ENCODE peak calls at places on chromosomes 2 and 18, in nine cellular contexts. One of them, this sample, is unnamed.

GRCh38 chr2:66573412-66573811 is 138.5 kb downstream of the MEIS1 start:
- DNase-seq in HFF-Myc: no peak
- DNase-seq in body of pancreas: peak
- DNase-seq in breast epithelium: no peak
- DNase-seq in iPS DF 6.9: no peak
- DNase-seq in mammary epithelial cell: no peak
- DNase-seq in fibroblast of mammary gland: no peak
- DNase-seq in keratinocyte: no peak
- DNase-seq in CD4-positive, alpha-beta memory T cell: no peak
- DNase-seq in this sample: no peak

GRCh38 chr2:45812039-45812500 is 160.6 kb downstream of the PRKCE start:
- DNase-seq in body of pancreas: no peak
- DNase-seq in breast epithelium: no peak
- DNase-seq in mammary epithelial cell: peak
- DNase-seq in keratinocyte: no peak
- DNase-seq in CD4-positive, alpha-beta memory T cell: no peak
- DNase-seq in HFF-Myc: peak
- DNase-seq in iPS DF 6.9: no peak
- DNase-seq in fibroblast of mammary gland: peak
- DNase-seq in this sample: no peak

GRCh38 chr2:181083140-181083539 is 102.7 kb downstream of the UBE2E3 start:
- DNase-seq in body of pancreas: no peak
- DNase-seq in CD4-positive, alpha-beta memory T cell: no peak
- DNase-seq in breast epithelium: no peak
- DNase-seq in iPS DF 6.9: no peak
- DNase-seq in fibroblast of mammary gland: no peak
- DNase-seq in keratinocyte: no peak
- DNase-seq in mammary epithelial cell: no peak
- DNase-seq in HFF-Myc: no peak
- DNase-seq in this sample: no peak

GRCh38 chr2:30282721-30283120 is 51.4 kb downstream of the LBH start:
- DNase-seq in HFF-Myc: no peak
- DNase-seq in CD4-positive, alpha-beta memory T cell: no peak
- DNase-seq in body of pancreas: no peak
- DNase-seq in fibroblast of mammary gland: no peak
- DNase-seq in breast epithelium: no peak
- DNase-seq in mammary epithelial cell: no peak
- DNase-seq in keratinocyte: no peak
- DNase-seq in iPS DF 6.9: no peak
- DNase-seq in this sample: no peak

GRCh38 chr2:226977775-226978190 is 141.9 kb downstream of the RHBDD1 start:
- DNase-seq in CD4-positive, alpha-beta memory T cell: no peak
- DNase-seq in breast epithelium: no peak
- DNase-seq in mammary epithelial cell: peak
- DNase-seq in keratinocyte: peak
- DNase-seq in HFF-Myc: peak
- DNase-seq in iPS DF 6.9: no peak
- DNase-seq in fibroblast of mammary gland: peak
- DNase-seq in body of pancreas: no peak
- DNase-seq in this sample: no peak

GRCh38 chr18:54690198-54690597 is 99.2 kb downstream of the DYNAP start:
- DNase-seq in fibroblast of mammary gland: peak
- DNase-seq in CD4-positive, alpha-beta memory T cell: no peak
- DNase-seq in body of pancreas: no peak
- DNase-seq in iPS DF 6.9: no peak
- DNase-seq in keratinocyte: no peak
- DNase-seq in HFF-Myc: no peak
- DNase-seq in breast epithelium: no peak
- DNase-seq in mammary epithelial cell: peak
- DNase-seq in this sample: no peak

GRCh38 chr2:3959372-3959771 is 256.0 kb downstream of the DCDC2C start:
- DNase-seq in breast epithelium: no peak
- DNase-seq in keratinocyte: no peak
- DNase-seq in fibroblast of mammary gland: peak
- DNase-seq in mammary epithelial cell: peak
- DNase-seq in CD4-positive, alpha-beta memory T cell: no peak
- DNase-seq in iPS DF 6.9: peak
- DNase-seq in body of pancreas: no peak
- DNase-seq in HFF-Myc: no peak
- DNase-seq in this sample: no peak

GRCh38 chr2:236499691-236500573 is 69.7 kb upstream of the ACKR3 start:
- DNase-seq in HFF-Myc: no peak
- DNase-seq in breast epithelium: no peak
- DNase-seq in mammary epithelial cell: no peak
- DNase-seq in fibroblast of mammary gland: no peak
- DNase-seq in iPS DF 6.9: no peak
- DNase-seq in body of pancreas: no peak
- DNase-seq in keratinocyte: no peak
- DNase-seq in CD4-positive, alpha-beta memory T cell: no peak
- DNase-seq in this sample: no peak

GRCh38 chr2:121248766-121249343 is 36.1 kb downstream of the TFCP2L1 start:
- DNase-seq in breast epithelium: no peak
- DNase-seq in CD4-positive, alpha-beta memory T cell: no peak
- DNase-seq in iPS DF 6.9: no peak
- DNase-seq in body of pancreas: no peak
- DNase-seq in fibroblast of mammary gland: no peak
- DNase-seq in mammary epithelial cell: no peak
- DNase-seq in HFF-Myc: no peak
- DNase-seq in keratinocyte: no peak
- DNase-seq in this sample: no peak

GRCh38 chr18:23244431-23244830 is 109.1 kb downstream of the CABLES1 start:
- DNase-seq in body of pancreas: no peak
- DNase-seq in iPS DF 6.9: no peak
- DNase-seq in CD4-positive, alpha-beta memory T cell: no peak
- DNase-seq in mammary epithelial cell: no peak
- DNase-seq in fibroblast of mammary gland: no peak
- DNase-seq in keratinocyte: no peak
- DNase-seq in breast epithelium: no peak
- DNase-seq in HFF-Myc: no peak
- DNase-seq in this sample: no peak

GRCh38 chr2:55357907-55358306 is 61.7 kb downstream of the CCDC88A start:
- DNase-seq in fibroblast of mammary gland: peak
- DNase-seq in breast epithelium: no peak
- DNase-seq in keratinocyte: no peak
- DNase-seq in HFF-Myc: no peak
- DNase-seq in mammary epithelial cell: peak
- DNase-seq in CD4-positive, alpha-beta memory T cell: no peak
- DNase-seq in body of pancreas: no peak
- DNase-seq in iPS DF 6.9: no peak
- DNase-seq in this sample: no peak

GRCh38 chr18:59822612-59823275 is 77.1 kb upstream of the PMAIP1 start:
- DNase-seq in fibroblast of mammary gland: peak
- DNase-seq in mammary epithelial cell: no peak
- DNase-seq in body of pancreas: no peak
- DNase-seq in HFF-Myc: no peak
- DNase-seq in keratinocyte: no peak
- DNase-seq in breast epithelium: no peak
- DNase-seq in CD4-positive, alpha-beta memory T cell: no peak
- DNase-seq in iPS DF 6.9: no peak
- DNase-seq in this sample: no peak

GRCh38 chr18:10089881-10090280 is 176.1 kb downstream of the VAPA start:
- DNase-seq in fibroblast of mammary gland: no peak
- DNase-seq in breast epithelium: no peak
- DNase-seq in HFF-Myc: no peak
- DNase-seq in mammary epithelial cell: no peak
- DNase-seq in keratinocyte: no peak
- DNase-seq in body of pancreas: no peak
- DNase-seq in iPS DF 6.9: no peak
- DNase-seq in CD4-positive, alpha-beta memory T cell: no peak
- DNase-seq in this sample: no peak

GRCh38 chr2:233255151-233255550 is 3.7 kb downstream of the ATG16L1 start:
- DNase-seq in mammary epithelial cell: no peak
- DNase-seq in body of pancreas: no peak
- DNase-seq in fibroblast of mammary gland: no peak
- DNase-seq in breast epithelium: no peak
- DNase-seq in HFF-Myc: no peak
- DNase-seq in iPS DF 6.9: no peak
- DNase-seq in CD4-positive, alpha-beta memory T cell: no peak
- DNase-seq in keratinocyte: no peak
- DNase-seq in this sample: no peak
- H3K4me3 ChIP-seq in mammary epithelial cell: no peak
- H3K4me3 ChIP-seq in body of pancreas: no peak
- H3K4me3 ChIP-seq in fibroblast of mammary gland: no peak
- H3K4me3 ChIP-seq in breast epithelium: no peak
- H3K4me3 ChIP-seq in HFF-Myc: no peak
- H3K4me3 ChIP-seq in iPS DF 6.9: no peak
- H3K4me3 ChIP-seq in CD4-positive, alpha-beta memory T cell: no peak
- H3K4me3 ChIP-seq in keratinocyte: no peak
- H3K4me3 ChIP-seq in this sample: no peak

DNA sequence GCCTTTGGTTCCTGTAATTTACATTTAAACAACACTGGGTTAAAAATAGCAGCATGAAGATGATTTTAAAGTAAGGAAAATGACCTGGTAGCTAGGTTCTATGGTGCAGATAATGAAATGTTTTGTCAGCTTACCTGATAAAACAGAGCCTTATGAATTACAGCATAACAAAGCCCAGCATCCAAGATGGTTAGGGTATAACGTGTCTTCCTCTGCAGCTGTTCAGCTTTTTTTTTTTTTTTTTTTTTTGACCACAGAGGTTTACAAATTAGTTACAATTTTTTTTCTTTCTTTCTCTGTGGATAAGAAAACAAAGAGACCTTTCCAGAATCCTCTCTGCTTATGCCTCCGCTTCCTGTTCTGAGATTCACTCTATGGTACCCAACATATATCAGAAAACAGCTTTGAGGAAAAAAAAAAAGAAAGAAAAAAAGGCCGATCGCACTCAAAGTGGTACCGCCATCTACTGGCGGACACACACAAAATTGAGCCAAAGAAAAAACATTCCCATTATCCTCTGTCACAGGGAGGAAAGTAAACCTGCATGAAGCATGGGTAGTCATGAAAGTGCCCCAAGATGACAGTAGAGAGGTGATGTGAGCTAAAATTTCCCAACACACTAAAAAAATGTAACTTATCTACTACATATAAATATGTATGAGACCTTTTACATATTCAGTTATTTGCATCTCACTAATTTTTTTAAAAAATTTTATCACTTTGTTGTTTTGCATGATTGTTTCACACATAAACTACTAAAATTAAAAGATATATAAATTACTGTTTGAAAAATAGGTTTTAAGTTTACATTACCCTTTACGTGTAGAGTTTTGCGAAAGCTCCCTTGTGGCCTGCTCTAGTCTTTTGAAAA is at the start of gene SCN3A:
- DNase-seq in breast epithelium: no peak
- DNase-seq in fibroblast of mammary gland: peak
- DNase-seq in CD4-positive, alpha-beta memory T cell: no peak
- DNase-seq in mammary epithelial cell: peak
- DNase-seq in keratinocyte: no peak
- DNase-seq in body of pancreas: peak
- DNase-seq in HFF-Myc: peak
- DNase-seq in iPS DF 6.9: peak
- DNase-seq in this sample: no peak
- H3K4me3 ChIP-seq in breast epithelium: no peak
- H3K4me3 ChIP-seq in fibroblast of mammary gland: no peak
- H3K4me3 ChIP-seq in CD4-positive, alpha-beta memory T cell: no peak
- H3K4me3 ChIP-seq in mammary epithelial cell: no peak
- H3K4me3 ChIP-seq in keratinocyte: no peak
- H3K4me3 ChIP-seq in body of pancreas: no peak
- H3K4me3 ChIP-seq in HFF-Myc: no peak
- H3K4me3 ChIP-seq in iPS DF 6.9: no peak
- H3K4me3 ChIP-seq in this sample: no peak

GRCh38 chr2:1606421-1607235 is 137.7 kb downstream of the PXDN start:
- DNase-seq in mammary epithelial cell: no peak
- DNase-seq in HFF-Myc: no peak
- DNase-seq in fibroblast of mammary gland: no peak
- DNase-seq in iPS DF 6.9: no peak
- DNase-seq in CD4-positive, alpha-beta memory T cell: no peak
- DNase-seq in body of pancreas: no peak
- DNase-seq in breast epithelium: no peak
- DNase-seq in keratinocyte: no peak
- DNase-seq in this sample: no peak

GRCh38 chr2:1607236-1607920 is 136.9 kb downstream of the PXDN start:
- DNase-seq in keratinocyte: no peak
- DNase-seq in HFF-Myc: no peak
- DNase-seq in fibroblast of mammary gland: no peak
- DNase-seq in breast epithelium: no peak
- DNase-seq in mammary epithelial cell: no peak
- DNase-seq in CD4-positive, alpha-beta memory T cell: no peak
- DNase-seq in body of pancreas: no peak
- DNase-seq in iPS DF 6.9: no peak
- DNase-seq in this sample: no peak

GRCh38 chr2:1607971-1608688 is 136.2 kb downstream of the PXDN start:
- DNase-seq in breast epithelium: no peak
- DNase-seq in fibroblast of mammary gland: peak
- DNase-seq in body of pancreas: no peak
- DNase-seq in iPS DF 6.9: no peak
- DNase-seq in keratinocyte: peak
- DNase-seq in mammary epithelial cell: peak
- DNase-seq in HFF-Myc: no peak
- DNase-seq in CD4-positive, alpha-beta memory T cell: no peak
- DNase-seq in this sample: no peak

GRCh38 chr2:1605102-1605501 is 139.2 kb downstream of the PXDN start:
- DNase-seq in breast epithelium: no peak
- DNase-seq in HFF-Myc: no peak
- DNase-seq in CD4-positive, alpha-beta memory T cell: no peak
- DNase-seq in body of pancreas: no peak
- DNase-seq in fibroblast of mammary gland: peak
- DNase-seq in iPS DF 6.9: no peak
- DNase-seq in mammary epithelial cell: no peak
- DNase-seq in keratinocyte: no peak
- DNase-seq in this sample: no peak

DNA sequence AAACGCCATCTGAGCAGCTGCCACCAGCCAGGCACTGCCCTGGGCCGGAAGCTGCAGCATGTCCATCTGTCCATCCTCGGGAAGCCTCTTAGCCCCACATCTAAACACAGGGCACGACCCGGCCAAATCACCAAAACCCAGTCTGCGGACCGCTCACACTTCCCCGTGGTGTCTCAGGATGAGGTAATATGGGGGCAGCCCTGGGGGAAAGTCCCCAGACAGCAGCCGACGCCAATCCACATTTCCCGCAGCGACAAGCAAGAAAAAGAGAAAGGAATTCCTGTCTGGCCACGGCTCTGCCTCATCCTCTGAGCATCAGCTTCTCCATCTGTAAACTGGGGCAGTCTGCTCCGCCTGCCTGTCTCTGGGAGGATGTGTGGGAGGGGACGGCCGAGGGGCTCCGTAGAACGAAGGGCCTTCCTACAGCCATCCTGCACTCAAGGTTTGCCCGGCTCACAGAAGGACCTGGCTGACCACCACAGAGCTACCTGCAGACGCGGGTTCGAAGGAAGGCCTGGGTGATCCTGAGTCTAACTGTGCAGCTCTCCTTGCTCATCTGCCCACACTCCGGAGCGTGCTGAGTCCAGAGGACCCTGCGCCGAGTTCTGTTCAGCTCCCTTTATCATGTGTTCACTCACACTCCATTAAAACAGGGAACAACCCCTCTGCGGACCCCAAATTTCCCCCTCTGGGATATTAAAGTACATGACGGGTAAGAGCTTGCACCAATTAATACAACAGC is 138.5 kb downstream of the PXDN start:
- DNase-seq in body of pancreas: no peak
- DNase-seq in HFF-Myc: no peak
- DNase-seq in CD4-positive, alpha-beta memory T cell: no peak
- DNase-seq in iPS DF 6.9: peak
- DNase-seq in mammary epithelial cell: peak
- DNase-seq in breast epithelium: no peak
- DNase-seq in keratinocyte: no peak
- DNase-seq in fibroblast of mammary gland: peak
- DNase-seq in this sample: no peak
- H3K4me3 ChIP-seq in body of pancreas: no peak
- H3K4me3 ChIP-seq in HFF-Myc: no peak
- H3K4me3 ChIP-seq in CD4-positive, alpha-beta memory T cell: no peak
- H3K4me3 ChIP-seq in iPS DF 6.9: no peak
- H3K4me3 ChIP-seq in mammary epithelial cell: no peak
- H3K4me3 ChIP-seq in breast epithelium: peak
- H3K4me3 ChIP-seq in keratinocyte: no peak
- H3K4me3 ChIP-seq in fibroblast of mammary gland: no peak
- H3K4me3 ChIP-seq in this sample: no peak

GRCh38 chr2:61671561-61672315 is 133.6 kb upstream of the XPO1 start:
- DNase-seq in mammary epithelial cell: no peak
- DNase-seq in body of pancreas: no peak
- DNase-seq in breast epithelium: no peak
- DNase-seq in HFF-Myc: no peak
- DNase-seq in fibroblast of mammary gland: peak
- DNase-seq in iPS DF 6.9: no peak
- DNase-seq in CD4-positive, alpha-beta memory T cell: no peak
- DNase-seq in keratinocyte: no peak
- DNase-seq in this sample: no peak
- H3K4me3 ChIP-seq in mammary epithelial cell: no peak
- H3K4me3 ChIP-seq in body of pancreas: no peak
- H3K4me3 ChIP-seq in breast epithelium: peak
- H3K4me3 ChIP-seq in HFF-Myc: no peak
- H3K4me3 ChIP-seq in fibroblast of mammary gland: no peak
- H3K4me3 ChIP-seq in iPS DF 6.9: no peak
- H3K4me3 ChIP-seq in CD4-positive, alpha-beta memory T cell: no peak
- H3K4me3 ChIP-seq in keratinocyte: no peak
- H3K4me3 ChIP-seq in this sample: peak